ENCODE peak calls at places on chromosomes 16 and 17, in nine cellular contexts. E is GM23248, A is NCI-H1694 treated with DMSO at 0.1 percent for 48 hours, M is anterior cingulate cortex, R is memory B cell, C is B cell, N is HAP-1, Y is EL, L is amniotic stem cell. B is an unnamed sample.

GRCh38 chr17:39674179-39674578 is 5.9 kb downstream of the PNMT start:
- DNase-seq in E (no peak), A (no peak), M (no peak), R (no peak), C (no peak), N (no peak), Y (no peak), L (no peak), B (no peak)

GRCh38 chr16:50696575-50697420 is 3.4 kb downstream of the NOD2 start:
- DNase-seq in E (peak), A (no peak), M (no peak), R (no peak), C (no peak), N (peak), Y (peak), L (no peak), B (no peak)

GRCh38 chr17:39617446-39618251 is 9.1 kb upstream of the PPP1R1B start:
- DNase-seq in E (peak), A (peak), M (peak), R (no peak), C (peak), N (peak), Y (peak), L (no peak), B (peak)

GRCh38 chr16:15765880-15766279 is 90.9 kb downstream of the MYH11 start:
- DNase-seq in E (peak), A (peak), M (peak), R (peak), C (peak), N (peak), Y (peak), L (no peak), B (no peak)

GRCh38 chr16:52613508-52613907 is 66.6 kb upstream of the TOX3 start:
- DNase-seq in E (no peak), A (no peak), M (no peak), R (no peak), C (no peak), N (peak), Y (no peak), L (no peak), B (no peak)

GRCh38 chr16:23691483-23692189 is 12.9 kb downstream of the PLK1 start:
- DNase-seq in E (peak), A (no peak), M (no peak), R (no peak), C (no peak), N (no peak), Y (peak), L (no peak), B (no peak)

GRCh38 chr17:57480438-57481196 is 224.3 kb downstream of the MSI2 start:
- DNase-seq in E (peak), A (no peak), M (no peak), R (no peak), C (no peak), N (no peak), Y (peak), L (peak), B (no peak)

GRCh38 chr16:67822511-67822910 is 15.8 kb downstream of the TSNAXIP1 start:
- DNase-seq in E (peak), A (no peak), M (no peak), R (no peak), C (no peak), N (no peak), Y (peak), L (no peak), B (no peak)

GRCh38 chr16:86619263-86619935 is 41.0 kb downstream of the FOXL1 start:
- DNase-seq in E (peak), A (no peak), M (no peak), R (no peak), C (no peak), N (no peak), Y (no peak), L (no peak), B (no peak)

GRCh38 chr17:58331815-58332719 is 3.5 kb upstream of the TSPOAP1 start:
- DNase-seq in E (no peak), A (no peak), M (no peak), R (peak), C (peak), N (no peak), Y (no peak), L (no peak), B (peak)

GRCh38 chr17:6843241-6843890 is 11.8 kb upstream of the TEKT1 start:
- DNase-seq in E (peak), A (peak), M (no peak), R (no peak), C (no peak), N (no peak), Y (peak), L (peak), B (no peak)

GRCh38 chr17:34110315-34110714 is 144.8 kb upstream of the CCL2 start:
- DNase-seq in E (no peak), A (no peak), M (no peak), R (no peak), C (no peak), N (no peak), Y (no peak), L (no peak), B (no peak)